ENCODE peak calls at places on chromosomes 6 and 20, in four cellular contexts. R is RWPE1, P is ovary, Z is fibroblast of pulmonary artery. L is an unnamed sample.

GRCh38 chr6:85452441-85452881 is 2.6 kb downstream of the NT5E start:
- DNase-seq in P (no peak), Z (peak), R (no peak), L (no peak)

GRCh38 chr6:392441-393390 is 1.2 kb downstream of the IRF4 start:
- DNase-seq in R (no peak), P (no peak), Z (no peak), L (no peak)

GRCh38 chr20:50238081-50238800 is 47.6 kb downstream of the CEBPB start:
- DNase-seq in Z (no peak), P (no peak), R (no peak), L (no peak)

GRCh38 chr6:10434235-10434634 is 19.4 kb upstream of the TFAP2A start:
- DNase-seq in P (no peak), Z (no peak), R (peak), L (no peak)

GRCh38 chr20:35539756-35540212 is 2.1 kb upstream of the ERGIC3 start:
- DNase-seq in P (no peak), Z (peak), R (no peak), L (peak)

GRCh38 chr6:16991981-16992629 is 109.7 kb upstream of the STMND1 start:
- DNase-seq in P (no peak), R (no peak), Z (no peak), L (no peak)

GRCh38 chr6:31180500-31180899 is 10.0 kb upstream of the POU5F1 start:
- DNase-seq in Z (peak), R (no peak), P (peak), L (no peak)

GRCh38 chr6:41682497-41682961 is 44.3 kb downstream of the MDFI start:
- DNase-seq in R (no peak), Z (no peak), P (peak), L (peak)

GRCh38 chr6:106620931-106621672 is 8.2 kb downstream of the RTN4IP1 start:
- DNase-seq in Z (peak), P (no peak), R (no peak), L (no peak)

GRCh38 chr6:15527838-15528617 is 134.8 kb downstream of the DTNBP1 start:
- DNase-seq in R (peak), Z (no peak), P (no peak), L (no peak)

GRCh38 chr6:139520321-139520768 is 145.9 kb upstream of the CITED2 start:
- DNase-seq in Z (peak), R (peak), P (no peak), L (no peak)

GRCh38 chr6:39882567-39882953 is 51.7 kb downstream of the MOCS1 start:
- DNase-seq in Z (peak), R (no peak), P (peak), L (no peak)

GRCh38 chr6:163836916-163837660 is 422.6 kb downstream of the QKI start:
- DNase-seq in Z (no peak), P (no peak), R (no peak), L (no peak)

GRCh38 chr6:20876016-20876415 is 341.8 kb downstream of the CDKAL1 start:
- DNase-seq in Z (peak), P (no peak), R (no peak), L (no peak)

GRCh38 chr20:5393218-5393870 is 76.6 kb upstream of the PROKR2 start:
- DNase-seq in R (no peak), Z (no peak), P (no peak), L (no peak)

GRCh38 chr6:113122060-113122459 is 735.1 kb upstream of the MARCKS start:
- DNase-seq in P (no peak), Z (peak), R (peak), L (no peak)

GRCh38 chr6:77106992-77107391 is 356.3 kb downstream of the HTR1B start:
- DNase-seq in R (no peak), P (no peak), Z (peak), L (no peak)

GRCh38 chr20:46123482-46124245 is 5.5 kb downstream of the CD40 start:
- DNase-seq in R (no peak), P (no peak), Z (no peak), L (no peak)

GRCh38 chr6:41818271-41819054 is 31.0 kb downstream of the TOMM6 start:
- DNase-seq in P (no peak), Z (peak), R (no peak), L (no peak)

GRCh38 chr20:15278041-15278440 is 940.6 kb upstream of the FLRT3 start:
- DNase-seq in Z (no peak), P (no peak), R (peak), L (no peak)

GRCh38 chr6:14658909-14659561 is 541.5 kb downstream of the CD83 start:
- DNase-seq in Z (peak), R (no peak), P (no peak), L (no peak)

GRCh38 chr20:17616480-17617211 is 46.8 kb downstream of the DSTN start:
- DNase-seq in P (peak), Z (no peak), R (no peak), L (no peak)

GRCh38 chr20:58660855-58661254 is 9.8 kb downstream of the STX16 start:
- DNase-seq in Z (no peak), P (no peak), R (no peak), L (no peak)

GRCh38 chr20:62567246-62568044 is 74.9 kb upstream of the SLCO4A1 start:
- DNase-seq in R (no peak), P (no peak), Z (no peak), L (no peak)

GRCh38 chr6:117463762-117464665 is 18.5 kb upstream of the DCBLD1 start:
- DNase-seq in R (peak), P (no peak), Z (peak), L (no peak)

GRCh38 chr6:44234101-44235090 is 11.0 kb downstream of the SLC29A1 start:
- DNase-seq in P (peak), Z (peak), R (no peak), L (peak)

GRCh38 chr6:44237021-44237812 is 9.7 kb upstream of the HSP90AB1 start:
- DNase-seq in Z (peak), R (peak), P (peak), L (peak)

GRCh38 chr6:44237813-44238433 is 9.0 kb upstream of the HSP90AB1 start:
- DNase-seq in P (peak), Z (peak), R (no peak), L (peak)

GRCh38 chr6:44235269-44235668 is 11.6 kb upstream of the HSP90AB1 start:
- DNase-seq in R (no peak), Z (no peak), P (peak), L (no peak)

DNA sequence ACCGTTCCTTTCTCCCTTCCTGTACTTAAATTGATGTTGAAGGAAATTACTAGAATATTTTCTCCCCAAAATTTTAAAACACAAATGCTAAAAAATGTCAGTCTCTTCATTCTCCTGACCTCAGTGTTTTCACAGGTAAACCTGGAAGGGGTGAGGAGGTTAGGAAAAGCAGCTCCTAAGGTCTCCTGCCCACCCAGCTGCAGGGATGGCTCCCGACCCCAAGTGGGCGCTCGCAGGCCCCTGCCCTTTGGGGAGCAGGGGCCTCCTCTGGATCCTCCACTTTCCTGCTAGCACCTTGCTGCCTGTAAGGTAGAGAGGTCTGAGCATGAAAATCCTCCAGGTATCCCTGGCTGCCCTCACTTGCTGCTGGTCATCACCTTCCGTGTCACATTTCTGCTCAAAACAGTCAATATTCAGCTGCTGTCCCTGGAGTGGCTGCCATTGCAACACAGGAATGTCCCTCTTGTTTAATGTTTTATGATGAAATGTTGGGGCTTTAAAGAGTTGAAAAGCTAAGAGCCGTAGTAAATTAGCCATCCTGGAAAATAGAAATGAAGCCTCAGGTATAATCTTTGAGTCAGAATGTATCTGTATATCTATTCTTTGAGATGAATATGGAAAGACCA is 10.9 kb upstream of the HSP90AB1 start:
- DNase-seq in R (no peak), P (no peak), Z (no peak), L (no peak)
- TF ChIP-seq CTCF in R (no peak), P (no peak), Z (no peak), L (no peak)

GRCh38 chr20:22402990-22403859 is 181.1 kb downstream of the FOXA2 start:
- DNase-seq in P (no peak), Z (peak), R (no peak), L (no peak)

GRCh38 chr20:22400440-22400839 is 183.9 kb downstream of the FOXA2 start:
- DNase-seq in R (no peak), Z (no peak), P (no peak), L (no peak)

GRCh38 chr20:22403860-22404608 is 180.3 kb downstream of the FOXA2 start:
- DNase-seq in P (no peak), Z (peak), R (no peak), L (no peak)

GRCh38 chr20:22404609-22405170 is 179.7 kb downstream of the FOXA2 start:
- DNase-seq in P (no peak), R (no peak), Z (peak), L (no peak)

DNA sequence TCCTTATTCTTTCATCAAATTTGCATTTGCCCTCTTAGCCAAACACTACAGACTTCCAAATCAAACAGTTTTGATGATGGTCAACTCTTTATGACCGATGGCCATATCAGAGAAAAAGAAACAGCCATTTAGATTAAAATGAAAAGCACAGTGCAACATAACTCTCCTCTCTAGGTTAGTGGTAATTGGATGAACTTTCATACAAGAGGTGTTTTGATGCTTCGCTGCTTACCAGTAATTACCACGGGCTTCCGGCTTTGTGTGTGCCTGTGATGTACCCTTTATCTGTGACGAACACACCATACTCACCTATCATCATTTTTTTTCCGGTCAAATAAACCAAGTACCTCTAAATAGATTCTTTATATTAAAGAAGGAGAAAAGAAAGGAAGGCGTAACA is 181.8 kb downstream of the FOXA2 start:
- DNase-seq in R (no peak), P (no peak), Z (no peak), L (no peak)
- TF ChIP-seq CTCF in R (no peak), P (no peak), Z (no peak), L (no peak)

GRCh38 chr6:127297502-127298070 is 30.9 kb downstream of the RNF146 start:
- DNase-seq in R (no peak), P (no peak), Z (no peak), L (no peak)

GRCh38 chr6:127299522-127300240 is 33.0 kb downstream of the RNF146 start:
- DNase-seq in P (no peak), R (no peak), Z (no peak), L (no peak)

GRCh38 chr6:127300411-127300810 is 33.7 kb downstream of the RNF146 start:
- DNase-seq in Z (peak), R (no peak), P (no peak), L (no peak)

GRCh38 chr6:127301199-127301700 is 34.6 kb downstream of the RNF146 start:
- DNase-seq in R (no peak), P (no peak), Z (peak), L (no peak)

GRCh38 chr6:127298475-127298874 is 31.8 kb downstream of the RNF146 start:
- DNase-seq in Z (peak), P (no peak), R (no peak), L (no peak)
- TF ChIP-seq CTCF in Z (no peak), P (no peak), R (no peak), L (no peak)

DNA sequence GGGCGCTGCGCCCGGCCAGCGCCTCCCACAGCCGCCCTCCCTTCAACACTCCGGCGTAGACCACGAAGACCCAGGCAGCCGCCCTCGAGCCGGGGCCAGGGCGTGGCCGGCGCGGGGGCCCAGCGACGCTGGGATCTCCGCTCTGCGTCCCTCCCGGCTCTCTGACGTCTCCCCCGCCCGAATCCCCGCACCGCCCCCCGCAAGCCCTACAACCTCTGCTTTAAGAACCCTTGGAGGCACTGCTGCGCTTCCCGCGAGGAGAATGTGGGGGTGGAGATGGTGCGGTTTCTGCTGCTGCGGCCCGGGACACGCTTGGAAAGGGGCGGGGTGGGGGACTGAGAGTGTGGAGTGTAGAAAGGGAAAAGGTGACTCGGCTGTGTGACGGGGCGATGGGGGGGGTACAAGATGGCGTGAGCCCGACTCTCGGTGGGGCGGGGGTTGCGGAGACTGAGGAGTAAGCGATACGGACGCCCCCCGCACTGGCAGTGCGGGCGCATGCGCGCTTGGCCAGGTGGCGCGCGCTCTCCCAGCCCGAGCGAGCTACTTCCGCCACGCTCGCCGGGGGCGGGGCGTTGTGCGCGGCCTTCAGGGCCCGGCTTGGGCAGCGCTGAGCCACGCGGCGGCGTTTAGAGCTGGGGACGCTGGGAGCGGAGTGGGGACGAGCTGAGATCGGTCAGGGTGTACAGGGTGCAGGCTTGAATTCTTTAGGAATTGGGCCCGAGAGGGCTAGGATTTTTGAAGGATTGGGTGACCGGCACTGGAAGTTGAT is at the start of gene SUPT3H:
- DNase-seq in Z (peak), R (peak), P (peak), L (peak)
- TF ChIP-seq CTCF in Z (no peak), R (no peak), P (peak), L (peak)

GRCh38 chr6:70289299-70289698 is 13.6 kb downstream of the COL9A1 start:
- DNase-seq in P (no peak), R (no peak), Z (no peak), L (no peak)
- TF ChIP-seq CTCF in P (no peak), R (no peak), Z (no peak), L (no peak)

DNA sequence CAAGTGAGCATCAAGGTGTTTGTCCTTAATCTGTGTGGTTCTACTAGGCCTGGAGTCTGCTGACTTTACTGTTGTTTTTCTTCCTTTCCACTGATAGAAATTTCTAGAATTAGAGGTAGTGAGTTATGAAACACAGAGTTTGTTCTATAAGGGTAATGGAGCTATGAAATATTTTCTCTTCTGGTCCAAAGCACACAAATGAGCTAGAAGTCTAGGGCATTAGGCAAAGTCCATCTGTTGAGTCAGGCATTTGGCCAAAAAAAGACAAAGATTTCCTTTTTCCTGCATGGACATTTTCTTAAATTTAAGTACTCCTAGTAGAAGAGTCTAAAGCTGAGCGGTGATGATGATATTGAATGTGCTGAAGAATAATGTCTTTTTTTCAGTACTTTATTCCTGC is 174.3 kb upstream of the STXBP5 start:
- DNase-seq in R (no peak), Z (peak), P (no peak), L (no peak)
- TF ChIP-seq CTCF in R (no peak), Z (no peak), P (no peak), L (no peak)

DNA sequence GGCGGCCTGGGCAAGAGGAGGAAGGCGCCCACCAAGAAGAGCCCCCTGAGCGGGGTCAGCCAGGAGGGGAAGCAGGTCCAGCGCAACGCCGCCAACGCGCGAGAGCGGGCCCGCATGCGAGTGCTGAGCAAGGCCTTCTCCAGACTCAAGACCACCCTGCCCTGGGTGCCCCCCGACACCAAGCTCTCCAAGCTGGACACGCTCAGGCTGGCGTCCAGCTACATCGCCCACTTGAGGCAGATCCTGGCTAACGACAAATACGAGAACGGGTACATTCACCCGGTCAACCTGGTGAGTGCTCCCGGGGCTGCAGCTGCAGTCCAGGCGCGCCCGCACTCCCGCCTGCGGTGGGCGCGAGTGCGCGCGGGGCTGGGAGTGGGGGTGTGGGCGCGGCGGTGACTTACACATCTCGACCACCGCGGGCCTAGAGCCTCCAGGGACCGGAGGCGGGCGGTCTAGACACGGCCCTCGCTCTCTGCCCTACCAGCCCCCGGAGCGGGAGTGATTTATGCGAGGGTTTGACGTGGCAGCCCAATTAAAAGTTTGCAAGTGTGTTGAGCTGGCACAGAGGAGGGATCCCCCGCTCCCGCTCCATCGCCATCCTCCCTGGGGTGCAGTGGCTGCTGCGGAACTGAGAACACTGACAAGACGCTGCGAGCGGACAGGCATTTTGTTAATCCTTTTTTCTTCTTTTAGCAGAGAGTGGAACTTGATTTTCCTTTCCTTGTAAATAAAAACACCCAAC is 816 bp downstream of the TCF21 start:
- DNase-seq in Z (peak), P (peak), R (no peak), L (peak)
- TF ChIP-seq CTCF in Z (peak), P (no peak), R (no peak), L (no peak)

GRCh38 chr6:127516676-127517273 is 2.4 kb downstream of the MTCL3 start:
- DNase-seq in Z (peak), R (peak), P (no peak), L (peak)
- TF ChIP-seq CTCF in Z (peak), R (peak), P (no peak), L (peak)

GRCh38 chr6:63526931-63527330 is 45.3 kb upstream of the LOC128125822 start:
- DNase-seq in P (no peak), Z (no peak), R (no peak), L (no peak)

GRCh38 chr6:63527658-63528514 is 44.4 kb upstream of the LOC128125822 start:
- DNase-seq in Z (peak), P (no peak), R (peak), L (no peak)

GRCh38 chr6:63523630-63524029 is 48.6 kb upstream of the LOC128125822 start:
- DNase-seq in P (no peak), Z (no peak), R (no peak), L (no peak)

GRCh38 chr6:63521475-63522210 is 50.6 kb upstream of the LOC128125822 start:
- DNase-seq in P (no peak), Z (no peak), R (no peak), L (no peak)

GRCh38 chr6:63525186-63525878 is 46.9 kb upstream of the LOC128125822 start:
- DNase-seq in R (no peak), P (no peak), Z (no peak), L (no peak)
- TF ChIP-seq CTCF in R (no peak), P (no peak), Z (no peak), L (no peak)

DNA sequence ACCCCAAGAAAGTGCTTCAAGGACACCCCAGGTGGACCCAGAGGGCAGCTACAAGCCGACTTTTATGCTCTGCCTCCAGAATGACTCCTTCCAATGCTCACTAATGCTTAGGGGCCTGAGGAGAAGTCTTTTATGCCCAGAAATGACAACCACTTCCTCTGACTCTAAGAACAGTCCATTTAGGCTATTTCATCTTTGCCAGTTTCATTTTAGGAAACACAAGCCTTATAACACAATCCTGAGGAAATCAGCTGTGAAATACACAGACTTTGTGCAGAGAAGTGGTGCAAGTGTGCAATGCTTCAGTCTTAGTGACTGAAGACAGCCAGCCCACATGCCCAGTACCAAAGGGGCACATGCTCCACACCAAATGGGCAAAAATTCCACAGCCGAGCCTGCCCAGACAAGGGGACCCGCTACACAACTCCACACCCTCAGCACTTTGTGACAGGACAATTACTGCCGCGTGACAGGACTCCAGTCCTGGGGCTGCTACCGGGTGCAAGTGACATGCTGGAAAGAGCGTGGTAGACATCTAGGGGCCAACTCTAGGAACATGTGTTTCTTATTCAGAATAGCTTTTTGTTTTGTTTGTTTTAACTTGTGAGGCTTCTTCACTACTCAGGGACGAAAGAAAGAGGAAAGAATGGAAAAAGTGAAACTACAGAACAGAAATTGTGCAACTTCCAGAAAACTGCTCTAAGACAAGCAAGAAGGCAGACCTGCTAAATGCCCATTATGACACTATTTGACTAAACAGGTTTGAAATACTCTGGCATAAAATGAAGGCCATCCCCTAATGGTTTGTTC is 28.2 kb upstream of the PLAGL1 start:
- DNase-seq in P (no peak), Z (peak), R (no peak), L (peak)
- TF ChIP-seq CTCF in P (no peak), Z (no peak), R (no peak), L (no peak)

L was measured in GM20000.